ENCODE peak calls at places on chromosomes 16 and 17, in nine cellular contexts. One of them, this sample, is unnamed.
A peak's percentile ranks its signal among the peaks of the same experiment; 100 is the strongest.

GRCh38 chr17:59073972-59074371 is 32.7 kb downstream of the TRIM37 start:
- DNase-seq in aorta: no peak
- DNase-seq in A549: no peak
- DNase-seq in stomach: no peak
- DNase-seq in uterus: no peak
- DNase-seq in K562: no peak
- DNase-seq in mammary epithelial cell: no peak
- DNase-seq in transverse colon: no peak
- DNase-seq in Peyer's patch: no peak
- DNase-seq in this sample: no peak

GRCh38 chr16:9323170-9323569 is 231.7 kb downstream of the HAPSTR1 start:
- DNase-seq in mammary epithelial cell: no peak
- DNase-seq in A549: no peak
- DNase-seq in uterus: no peak
- DNase-seq in transverse colon: no peak
- DNase-seq in aorta: no peak
- DNase-seq in stomach: no peak
- DNase-seq in K562: no peak
- DNase-seq in Peyer's patch: no peak
- DNase-seq in this sample: no peak

GRCh38 chr16:30581462-30581861 is 4.0 kb downstream of the ZNF785 start:
- DNase-seq in transverse colon: no peak
- DNase-seq in stomach: no peak
- DNase-seq in mammary epithelial cell: no peak
- DNase-seq in aorta: no peak
- DNase-seq in A549: no peak
- DNase-seq in K562: no peak
- DNase-seq in Peyer's patch: no peak
- DNase-seq in uterus: no peak
- DNase-seq in this sample: no peak

GRCh38 chr16:50093607-50094570 is 28.1 kb downstream of the HEATR3 start:
- DNase-seq in mammary epithelial cell: no peak
- DNase-seq in stomach: peak; percentile 34
- DNase-seq in uterus: peak; percentile 66
- DNase-seq in A549: no peak
- DNase-seq in Peyer's patch: no peak
- DNase-seq in aorta: peak; percentile 79
- DNase-seq in K562: no peak
- DNase-seq in transverse colon: peak; percentile 34
- DNase-seq in this sample: no peak

GRCh38 chr16:81696136-81696958 is 82.7 kb upstream of the PLCG2 start:
- DNase-seq in transverse colon: no peak
- DNase-seq in aorta: no peak
- DNase-seq in stomach: no peak
- DNase-seq in A549: no peak
- DNase-seq in Peyer's patch: no peak
- DNase-seq in uterus: no peak
- DNase-seq in K562: peak; percentile 47
- DNase-seq in mammary epithelial cell: no peak
- DNase-seq in this sample: no peak

GRCh38 chr17:64457156-64457555 is 8.2 kb downstream of the MILR1 start:
- DNase-seq in aorta: no peak
- DNase-seq in uterus: no peak
- DNase-seq in mammary epithelial cell: no peak
- DNase-seq in transverse colon: no peak
- DNase-seq in A549: no peak
- DNase-seq in Peyer's patch: no peak
- DNase-seq in K562: no peak
- DNase-seq in stomach: no peak
- DNase-seq in this sample: no peak

GRCh38 chr17:70137451-70138230 is 31.7 kb upstream of the KCNJ2 start:
- DNase-seq in transverse colon: peak; percentile 32
- DNase-seq in A549: peak; percentile 62
- DNase-seq in mammary epithelial cell: peak; percentile 84
- DNase-seq in Peyer's patch: no peak
- DNase-seq in aorta: no peak
- DNase-seq in uterus: peak; percentile 47
- DNase-seq in K562: no peak
- DNase-seq in stomach: no peak
- DNase-seq in this sample: no peak

GRCh38 chr17:83065660-83066542 is 13.5 kb upstream of the METRNL start:
- DNase-seq in stomach: peak; percentile 22
- DNase-seq in aorta: peak; percentile 71
- DNase-seq in Peyer's patch: no peak
- DNase-seq in transverse colon: peak; percentile 4
- DNase-seq in uterus: peak; percentile 12
- DNase-seq in mammary epithelial cell: no peak
- DNase-seq in A549: no peak
- DNase-seq in K562: no peak
- DNase-seq in this sample: no peak

GRCh38 chr17:21397341-21398050 is 21.3 kb downstream of the KCNJ12 start:
- DNase-seq in transverse colon: no peak
- DNase-seq in stomach: no peak
- DNase-seq in mammary epithelial cell: no peak
- DNase-seq in K562: no peak
- DNase-seq in Peyer's patch: no peak
- DNase-seq in aorta: no peak
- DNase-seq in uterus: peak; percentile 67
- DNase-seq in A549: no peak
- DNase-seq in this sample: no peak

GRCh38 chr16:88785106-88785924 is at the start of gene PIEZO1:
- DNase-seq in stomach: peak; percentile 82
- DNase-seq in aorta: peak; percentile 93
- DNase-seq in A549: peak; percentile 70
- DNase-seq in mammary epithelial cell: peak; percentile 47
- DNase-seq in K562: peak; percentile 89
- DNase-seq in uterus: peak; percentile 80
- DNase-seq in Peyer's patch: peak; percentile 87
- DNase-seq in transverse colon: peak; percentile 84
- DNase-seq in this sample: peak; percentile 83
- H3K4me1 ChIP-seq in stomach: peaks cover 57% of the 10 kb centered on the region
- H3K4me1 ChIP-seq in aorta: no peaks in the 10 kb centered on the region
- H3K4me1 ChIP-seq in A549: peaks cover 40% of the 10 kb centered on the region
- H3K4me1 ChIP-seq in mammary epithelial cell: peaks cover 33% of the 10 kb centered on the region
- H3K4me1 ChIP-seq in K562: peaks cover 70% of the 10 kb centered on the region
- H3K4me1 ChIP-seq in uterus: no peaks in the 10 kb centered on the region
- H3K4me1 ChIP-seq in Peyer's patch: no peaks in the 10 kb centered on the region
- H3K4me1 ChIP-seq in transverse colon: peaks cover 38% of the 10 kb centered on the region
- H3K4me1 ChIP-seq in this sample: peaks cover 53% of the 10 kb centered on the region

DNA sequence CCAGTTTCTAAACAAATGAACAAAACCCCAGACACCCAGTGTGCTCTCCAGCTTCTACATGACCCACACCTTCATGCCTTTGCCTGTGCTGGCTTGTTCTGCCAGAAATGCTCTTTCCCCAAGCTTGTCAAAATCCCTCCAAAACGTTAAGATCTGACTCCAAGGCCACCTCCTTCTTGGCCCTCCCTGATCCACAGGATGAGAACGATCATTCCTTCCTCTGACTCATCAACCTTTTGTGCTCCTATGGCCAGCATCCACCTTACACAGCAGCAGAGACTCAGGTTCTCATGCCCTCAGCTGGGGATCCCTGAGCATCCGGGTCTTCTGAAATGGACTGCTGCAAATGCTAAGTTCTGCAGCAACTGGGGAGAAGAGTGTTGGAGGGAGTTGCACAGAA is 3.0 kb downstream of the ZBTB4 start:
- DNase-seq in aorta: no peak
- DNase-seq in mammary epithelial cell: peak; percentile 95
- DNase-seq in stomach: no peak
- DNase-seq in transverse colon: no peak
- DNase-seq in A549: peak; percentile 50
- DNase-seq in Peyer's patch: no peak
- DNase-seq in K562: peak; percentile 45
- DNase-seq in uterus: no peak
- DNase-seq in this sample: no peak
- H3K4me1 ChIP-seq in aorta: no peaks in the 10 kb centered on the region
- H3K4me1 ChIP-seq in mammary epithelial cell: peaks cover 45% of the 10 kb centered on the region
- H3K4me1 ChIP-seq in stomach: peaks cover 77% of the 10 kb centered on the region
- H3K4me1 ChIP-seq in transverse colon: peaks cover 17% of the 10 kb centered on the region
- H3K4me1 ChIP-seq in A549: peaks cover 36% of the 10 kb centered on the region
- H3K4me1 ChIP-seq in Peyer's patch: no peaks in the 10 kb centered on the region
- H3K4me1 ChIP-seq in K562: peaks cover 53% of the 10 kb centered on the region
- H3K4me1 ChIP-seq in uterus: no peaks in the 10 kb centered on the region
- H3K4me1 ChIP-seq in this sample: peaks cover 41% of the 10 kb centered on the region

DNA sequence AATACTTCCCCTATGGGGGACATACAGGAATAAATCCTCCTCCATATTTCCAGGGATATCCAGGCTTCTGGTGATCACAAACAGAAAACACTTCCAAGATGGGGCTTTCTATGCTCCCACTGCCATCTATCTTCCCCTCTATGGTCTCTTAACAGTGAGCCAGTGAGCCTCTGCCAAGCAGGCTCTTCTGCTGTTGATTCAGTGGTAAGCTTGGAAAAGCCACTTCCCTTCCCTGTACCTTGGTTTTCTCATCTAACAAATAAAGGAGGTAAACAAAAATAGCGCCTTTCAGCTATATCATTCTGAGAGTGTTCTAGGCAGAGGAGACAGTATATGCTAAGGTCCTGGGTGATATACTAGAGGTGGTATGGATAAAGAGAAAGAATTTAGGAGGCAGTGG is 368.0 kb downstream of the SHISA9 start:
- DNase-seq in A549: no peak
- DNase-seq in stomach: no peak
- DNase-seq in uterus: no peak
- DNase-seq in transverse colon: no peak
- DNase-seq in mammary epithelial cell: no peak
- DNase-seq in aorta: no peak
- DNase-seq in Peyer's patch: no peak
- DNase-seq in K562: no peak
- DNase-seq in this sample: no peak
- H3K4me1 ChIP-seq in A549: no peaks in the 10 kb centered on the region
- H3K4me1 ChIP-seq in stomach: no peaks in the 10 kb centered on the region
- H3K4me1 ChIP-seq in uterus: no peaks in the 10 kb centered on the region
- H3K4me1 ChIP-seq in transverse colon: no peaks in the 10 kb centered on the region
- H3K4me1 ChIP-seq in mammary epithelial cell: no peaks in the 10 kb centered on the region
- H3K4me1 ChIP-seq in aorta: no peaks in the 10 kb centered on the region
- H3K4me1 ChIP-seq in Peyer's patch: no peaks in the 10 kb centered on the region
- H3K4me1 ChIP-seq in K562: no peaks in the 10 kb centered on the region
- H3K4me1 ChIP-seq in this sample: no peaks in the 10 kb centered on the region

DNA sequence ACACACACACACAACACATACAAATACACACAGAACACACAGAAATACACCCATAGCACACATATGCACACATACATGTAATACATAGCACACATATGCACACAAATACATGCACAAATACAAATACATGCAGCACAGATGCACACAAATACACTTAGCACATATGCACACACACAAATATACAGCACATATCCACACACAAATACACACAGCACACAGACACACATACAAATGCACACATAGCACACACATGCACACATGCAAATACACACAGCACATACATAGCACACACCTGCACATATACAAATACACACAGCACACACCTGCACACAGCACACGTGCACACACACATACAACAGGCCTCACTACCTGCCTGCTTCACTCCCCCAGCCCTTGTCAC is 49.6 kb downstream of the SDK2 start:
- DNase-seq in mammary epithelial cell: no peak
- DNase-seq in stomach: no peak
- DNase-seq in transverse colon: no peak
- DNase-seq in aorta: no peak
- DNase-seq in Peyer's patch: no peak
- DNase-seq in K562: no peak
- DNase-seq in A549: no peak
- DNase-seq in uterus: no peak
- DNase-seq in this sample: no peak
- H3K4me1 ChIP-seq in mammary epithelial cell: peaks cover 14% of the 10 kb centered on the region
- H3K4me1 ChIP-seq in stomach: peaks cover 17% of the 10 kb centered on the region
- H3K4me1 ChIP-seq in transverse colon: no peaks in the 10 kb centered on the region
- H3K4me1 ChIP-seq in aorta: no peaks in the 10 kb centered on the region
- H3K4me1 ChIP-seq in Peyer's patch: no peaks in the 10 kb centered on the region
- H3K4me1 ChIP-seq in K562: peaks cover 2% of the 10 kb centered on the region
- H3K4me1 ChIP-seq in A549: no peaks in the 10 kb centered on the region
- H3K4me1 ChIP-seq in uterus: no peaks in the 10 kb centered on the region
- H3K4me1 ChIP-seq in this sample: peaks cover 67% of the 10 kb centered on the region